ENCODE peak calls at places on chromosome 20, in eight cellular contexts. I is breast epithelium; F is MM.1S; H is stimulated activated CD4-positive, alpha-beta T cell treated with anti-CD3 and anti-CD28 coated beads, Interleukin-2, amount 100 ng/mL, for 24 hours; D is H1; J is fibroblast of the aortic adventitia; L is stimulated activated CD8-positive, alpha-beta memory T cell treated with anti-CD3 and anti-CD28 coated beads, Interleukin-15, amount 100 ng/mL, for 4 hours; Z is activated CD4-positive, alpha-beta T cell treated with anti-CD3 and anti-CD28 coated beads, Interleukin-2, amount 50 U/mL, for 48 hours. E is an unnamed sample.

GRCh38 chr20:32563311-32564272 is 21.5 kb downstream of the NOL4L start:
- DNase-seq in L (no peak), D (no peak), J (no peak), F (no peak), I (no peak), H (no peak), Z (no peak), E (no peak)

GRCh38 chr20:4952229-4952628 is 49.1 kb downstream of the SLC23A2 start:
- DNase-seq in D (no peak), H (no peak), Z (no peak), F (no peak), J (no peak), L (no peak), I (no peak), E (no peak)

GRCh38 chr20:14951105-14951504 is 613.7 kb upstream of the FLRT3 start:
- DNase-seq in J (no peak), F (no peak), L (no peak), Z (no peak), I (no peak), H (no peak), D (no peak), E (no peak)

GRCh38 chr20:44724423-44725091 is 9.4 kb downstream of the CCN5 start:
- DNase-seq in Z (no peak), D (no peak), J (no peak), I (no peak), L (no peak), H (no peak), F (no peak), E (no peak)

GRCh38 chr20:40688129-40689099 is 622 bp downstream of the MAFB start:
- DNase-seq in F (no peak), I (no peak), Z (peak), H (no peak), L (no peak), D (no peak), J (peak), E (peak)

GRCh38 chr20:12570371-12570770 is 438.4 kb upstream of the SPTLC3 start:
- DNase-seq in F (peak), D (peak), J (no peak), H (no peak), Z (no peak), L (no peak), I (no peak), E (peak)

GRCh38 chr20:1402149-1402548 is 9.3 kb upstream of the FKBP1A start:
- DNase-seq in J (peak), D (no peak), F (no peak), L (no peak), Z (no peak), H (no peak), I (no peak), E (peak)

GRCh38 chr20:44532248-44532980 is 10.5 kb upstream of the SERINC3 start:
- DNase-seq in H (no peak), I (no peak), F (no peak), L (no peak), J (no peak), D (no peak), Z (no peak), E (no peak)

GRCh38 chr20:17969276-17969883 is 562 bp downstream of the MGME1 start:
- DNase-seq in J (no peak), L (peak), F (peak), D (no peak), I (peak), H (peak), Z (peak), E (peak)

GRCh38 chr20:6180531-6180930 is 57.7 kb upstream of the FERMT1 start:
- DNase-seq in F (no peak), I (no peak), Z (no peak), D (no peak), J (no peak), L (no peak), H (no peak), E (no peak)

GRCh38 chr20:4045741-4046140 is 30.4 kb upstream of the RNF24 start:
- DNase-seq in D (no peak), J (no peak), Z (no peak), L (no peak), F (no peak), H (no peak), I (no peak), E (peak)

GRCh38 chr20:36210561-36210960 is 25.7 kb upstream of the AAR2 start:
- DNase-seq in F (no peak), J (no peak), D (no peak), L (no peak), Z (no peak), H (no peak), I (no peak), E (no peak)

GRCh38 chr20:5353624-5354496 is 37.1 kb upstream of the PROKR2 start:
- DNase-seq in L (no peak), J (peak), I (no peak), Z (no peak), F (no peak), D (no peak), H (no peak), E (peak)

GRCh38 chr20:48784273-48784641 is 43.5 kb downstream of the PREX1 start:
- DNase-seq in F (no peak), Z (peak), J (no peak), D (no peak), I (no peak), L (no peak), H (no peak), E (no peak)

GRCh38 chr20:22779878-22780277 is 195.5 kb upstream of the FOXA2 start:
- DNase-seq in F (no peak), L (no peak), H (no peak), Z (no peak), J (no peak), D (no peak), I (no peak), E (no peak)

GRCh38 chr20:1900321-1900791 is 5.1 kb downstream of the SIRPA start:
- DNase-seq in F (peak), I (peak), Z (no peak), H (no peak), L (no peak), J (peak), D (peak), E (peak)

GRCh38 chr20:59632426-59633113 is 28.2 kb downstream of the PHACTR3 start:
- DNase-seq in Z (no peak), F (no peak), D (no peak), I (no peak), H (no peak), L (no peak), J (no peak), E (no peak)

GRCh38 chr20:16518068-16518783 is 55.0 kb downstream of the KIF16B start:
- DNase-seq in Z (peak), H (no peak), I (no peak), D (no peak), F (no peak), L (no peak), J (peak), E (peak)

GRCh38 chr20:6122111-6122872 is 538 bp downstream of the FERMT1 start:
- DNase-seq in I (no peak), D (no peak), L (no peak), H (no peak), J (peak), F (peak), Z (no peak), E (peak)

GRCh38 chr20:56388882-56389281 is 3.1 kb downstream of the AURKA start:
- DNase-seq in D (no peak), H (no peak), F (no peak), Z (no peak), J (no peak), L (no peak), I (no peak), E (no peak)

GRCh38 chr20:20832715-20833114 is 120.3 kb upstream of the RALGAPA2 start:
- DNase-seq in I (no peak), F (no peak), Z (no peak), D (no peak), J (no peak), L (no peak), H (no peak), E (no peak)

GRCh38 chr20:38034961-38035360 is 1.4 kb downstream of the RPRD1B start:
- DNase-seq in Z (no peak), I (no peak), L (no peak), H (no peak), J (no peak), F (no peak), D (no peak), E (no peak)

GRCh38 chr20:41862023-41862422 is 243.8 kb upstream of the CHD6 start:
- DNase-seq in F (no peak), J (no peak), Z (no peak), D (no peak), I (no peak), H (no peak), L (no peak), E (no peak)

GRCh38 chr20:4507288-4507719 is 214.4 kb upstream of the PRND start:
- DNase-seq in Z (no peak), J (peak), H (no peak), I (no peak), F (no peak), D (no peak), L (no peak), E (peak)

GRCh38 chr20:6832811-6833210 is 65.3 kb downstream of the BMP2 start:
- DNase-seq in L (no peak), I (no peak), Z (no peak), F (no peak), H (no peak), J (no peak), D (no peak), E (no peak)

GRCh38 chr20:63345328-63346100 is 15.6 kb downstream of the CHRNA4 start:
- DNase-seq in L (no peak), Z (no peak), D (no peak), I (no peak), F (no peak), H (no peak), J (peak), E (peak)

GRCh38 chr20:15784020-15784419 is 789.2 kb downstream of the KIF16B start:
- DNase-seq in D (no peak), L (no peak), J (no peak), I (no peak), H (no peak), Z (no peak), F (no peak), E (no peak)

GRCh38 chr20:62895539-62895938 is 30.8 kb downstream of the DIDO1 start:
- DNase-seq in H (no peak), Z (no peak), J (no peak), F (no peak), L (no peak), D (no peak), I (no peak), E (no peak)

GRCh38 chr20:37879003-37879599 is 23.8 kb upstream of the VSTM2L start:
- DNase-seq in D (no peak), Z (no peak), I (no peak), F (no peak), H (no peak), L (no peak), J (no peak), E (no peak)

GRCh38 chr20:577167-577791 is 32.8 kb downstream of the TCF15 start:
- DNase-seq in F (no peak), I (no peak), J (peak), Z (no peak), D (no peak), H (no peak), L (no peak), E (peak)

GRCh38 chr20:8244637-8245036 is 112.6 kb downstream of the PLCB1 start:
- DNase-seq in D (no peak), I (peak), L (no peak), H (no peak), J (peak), F (no peak), Z (no peak), E (no peak)

GRCh38 chr20:59351148-59352040 is 51.0 kb downstream of the EDN3 start:
- DNase-seq in D (no peak), I (no peak), L (no peak), F (no peak), H (no peak), J (no peak), Z (no peak), E (peak)

GRCh38 chr20:61508301-61508700 is 256.2 kb downstream of the CDH4 start:
- DNase-seq in F (no peak), J (no peak), L (no peak), H (no peak), Z (no peak), D (no peak), I (no peak), E (no peak)

GRCh38 chr20:48623906-48624265 is 203.9 kb downstream of the PREX1 start:
- DNase-seq in Z (no peak), L (no peak), I (no peak), F (no peak), J (no peak), D (no peak), H (no peak), E (no peak)

GRCh38 chr20:57215826-57216471 is 50.5 kb downstream of the BMP7 start:
- DNase-seq in D (no peak), H (no peak), L (no peak), Z (no peak), F (no peak), J (no peak), I (no peak), E (no peak)

GRCh38 chr20:34964486-34964885 is 8.8 kb downstream of the MYH7B start:
- DNase-seq in I (no peak), L (no peak), F (no peak), D (no peak), H (no peak), J (no peak), Z (no peak), E (no peak)

E was measured in Daoy.